ENCODE peak calls at places on chromosomes 7 and 10, in five cellular contexts. A, Z, U, S and Q are unnamed samples.

GRCh38 chr10:55668326-55668922 is 692.6 kb downstream of the ZWINT start:
- DNase-seq in U (peak), S (peak), Z (no peak), A (no peak), Q (no peak)

GRCh38 chr7:148408307-148408706 is 182.3 kb upstream of the C7orf33 start:
- DNase-seq in Z (no peak), U (no peak), A (no peak), S (no peak), Q (no peak)

GRCh38 chr10:26215923-26216576 is 524 bp upstream of the GAD2 start:
- DNase-seq in Z (peak), A (no peak), S (no peak), U (no peak), Q (no peak)

GRCh38 chr7:159007308-159008054 is 137.2 kb downstream of the VIPR2 start:
- DNase-seq in Z (no peak), U (no peak), S (no peak), A (no peak), Q (no peak)

GRCh38 chr7:99918959-99919813 is at the start of gene TRIM4:
- DNase-seq in S (peak), Z (peak), A (peak), U (peak), Q (peak)

GRCh38 chr7:133941496-133941895 is 185.6 kb upstream of the LRGUK start:
- DNase-seq in U (no peak), S (no peak), Z (no peak), A (no peak), Q (no peak)

GRCh38 chr10:91603931-91604331 is 28.9 kb downstream of the PPP1R3C start:
- DNase-seq in Z (no peak), S (peak), A (no peak), U (no peak), Q (peak)

GRCh38 chr7:151676759-151677158 is 157.1 kb upstream of the RHEB start:
- DNase-seq in Z (no peak), S (no peak), U (no peak), A (no peak), Q (no peak)

GRCh38 chr7:2564970-2565546 is 6.3 kb downstream of the IQCE start:
- DNase-seq in Z (no peak), S (no peak), U (no peak), A (peak), Q (no peak)

GRCh38 chr7:84178013-84178412 is 16.6 kb downstream of the SEMA3A start:
- DNase-seq in S (peak), Z (no peak), U (no peak), A (no peak), Q (no peak)

GRCh38 chr10:5629789-5630436 is 36.5 kb downstream of the ASB13 start:
- DNase-seq in Z (peak), S (peak), A (peak), U (peak), Q (peak)

GRCh38 chr10:103584216-103585010 is 90.9 kb downstream of the NEURL1 start:
- DNase-seq in Z (no peak), U (peak), S (no peak), A (no peak), Q (no peak)

GRCh38 chr10:23081891-23082290 is 13.5 kb upstream of the MSRB2 start:
- DNase-seq in Z (no peak), U (peak), S (peak), A (no peak), Q (no peak)

GRCh38 chr10:132709471-132709951 is 76.4 kb downstream of the NKX6-2 start:
- DNase-seq in A (no peak), U (no peak), Z (no peak), S (no peak), Q (no peak)

GRCh38 chr10:68333905-68334431 is 1.2 kb upstream of the PBLD start:
- DNase-seq in S (no peak), Z (no peak), A (no peak), U (no peak), Q (no peak)

GRCh38 chr7:83798489-83798888 is 149.6 kb upstream of the SEMA3E start:
- DNase-seq in U (peak), S (no peak), A (no peak), Z (no peak), Q (no peak)

GRCh38 chr7:138465046-138465445 is 5.0 kb downstream of the TRIM24 start:
- DNase-seq in A (no peak), U (no peak), Z (no peak), S (no peak), Q (no peak)

GRCh38 chr10:124717911-124718734 is 26.1 kb downstream of the FAM53B start:
- DNase-seq in Z (peak), S (no peak), A (no peak), U (no peak), Q (peak)

GRCh38 chr10:86017841-86018734 is 348.5 kb downstream of the GRID1 start:
- DNase-seq in S (no peak), A (no peak), Z (peak), U (peak), Q (no peak)

GRCh38 chr7:152588350-152588749 is 87.6 kb downstream of the XRCC2 start:
- DNase-seq in S (peak), U (no peak), Z (no peak), A (no peak), Q (peak)

GRCh38 chr7:50266893-50267386 is 37.6 kb upstream of the IKZF1 start:
- DNase-seq in S (no peak), Z (peak), U (no peak), A (peak), Q (no peak)

DNA sequence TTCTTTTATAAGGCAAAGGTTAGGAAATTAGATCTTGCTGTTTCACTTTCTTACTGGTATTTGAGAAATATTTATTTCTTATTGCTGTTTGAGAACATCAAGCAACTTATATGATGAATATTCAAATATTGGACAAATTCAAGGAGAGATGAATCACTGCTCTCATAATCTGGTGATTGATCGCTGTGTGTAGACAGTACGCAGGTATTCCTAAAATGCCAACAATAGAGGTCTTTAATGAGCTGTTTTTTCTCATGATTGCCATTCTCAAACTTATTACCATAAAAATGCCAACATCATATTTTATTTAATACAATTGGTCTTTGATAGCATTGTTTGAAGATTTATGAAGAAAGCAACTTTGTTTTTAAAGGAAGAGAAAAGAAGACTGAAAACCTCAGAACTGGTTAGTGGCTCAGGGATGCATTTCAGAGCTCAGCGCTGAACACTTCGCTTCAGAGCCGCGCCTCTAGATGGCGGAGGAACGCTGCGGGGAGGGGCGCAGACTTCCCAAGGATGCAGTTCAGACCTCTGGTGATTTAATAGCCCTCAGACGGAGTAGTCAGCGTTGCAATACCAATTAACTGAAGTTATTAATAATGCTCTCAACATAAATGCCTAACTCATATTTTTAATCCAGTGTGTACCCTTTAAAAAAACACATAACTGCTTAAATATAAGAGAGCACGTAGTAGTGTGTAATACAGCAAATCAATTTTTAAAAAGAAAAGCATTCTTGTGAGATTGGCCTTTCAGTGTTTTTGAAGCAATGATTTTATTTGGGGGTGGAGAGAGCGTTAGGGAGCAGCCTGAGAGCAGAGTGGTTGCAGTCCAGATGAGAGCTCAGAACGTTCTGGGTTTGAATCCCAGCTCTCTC is 38.5 kb upstream of the STEAP4 start:
- DNase-seq in U (no peak), A (peak), S (peak), Z (peak), Q (no peak)
- TF ChIP-seq CTCF in U (no peak), A (peak), S (peak), Z (peak), Q (peak)

GRCh38 chr10:71888623-71889387 is 37.8 kb upstream of the PSAP start:
- DNase-seq in U (peak), Z (peak), S (peak), A (peak), Q (peak)
- H3K9ac ChIP-seq in U (peak), Z (peak), S (peak), A (peak), Q (peak)

GRCh38 chr7:48183370-48183743 is 12.1 kb downstream of the ABCA13 start:
- DNase-seq in U (no peak), S (no peak), A (no peak), Z (no peak), Q (no peak)

GRCh38 chr7:48183965-48184364 is 12.7 kb downstream of the ABCA13 start:
- DNase-seq in U (no peak), A (no peak), Z (no peak), S (no peak), Q (no peak)

GRCh38 chr7:48192996-48193395 is 21.7 kb downstream of the ABCA13 start:
- DNase-seq in Z (no peak), S (no peak), U (no peak), A (no peak), Q (no peak)

GRCh38 chr7:48193421-48193820 is 22.2 kb downstream of the ABCA13 start:
- DNase-seq in A (no peak), Z (no peak), S (no peak), U (no peak), Q (no peak)

DNA sequence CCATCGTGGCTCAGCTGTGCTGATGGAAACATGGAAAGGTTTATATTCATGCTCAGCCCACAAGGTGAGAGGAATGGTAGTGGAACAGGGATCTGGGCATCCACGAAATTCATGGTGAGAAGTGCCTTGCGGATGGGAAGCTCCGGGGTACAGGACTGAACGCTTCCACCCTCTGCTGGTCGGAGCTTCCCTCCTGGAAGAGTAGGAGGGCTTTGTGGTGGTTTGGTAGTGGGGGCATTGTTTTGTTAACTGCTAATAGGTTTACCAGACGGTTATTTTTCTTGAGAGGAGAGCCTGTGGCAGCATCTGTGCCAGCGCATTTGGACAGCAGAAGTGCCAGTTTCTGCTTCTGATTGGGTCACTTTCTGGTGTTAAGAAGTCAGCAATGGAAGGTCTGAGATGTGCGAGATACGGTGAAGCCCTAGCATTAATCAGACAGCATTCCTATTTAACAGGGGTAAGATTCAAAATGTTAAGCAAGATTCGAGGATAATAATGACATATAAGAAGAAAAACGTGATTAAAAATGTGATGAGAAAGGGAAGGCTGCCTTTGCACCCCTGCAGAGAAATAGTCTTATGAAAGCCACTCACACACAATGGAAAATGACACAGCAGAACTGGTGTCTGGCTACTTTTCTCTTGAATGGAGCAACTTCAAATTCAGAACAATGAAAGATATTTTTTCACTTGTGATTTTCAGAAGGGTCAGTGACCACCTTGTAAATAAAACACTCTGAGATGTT is 17.7 kb downstream of the ABCA13 start:
- DNase-seq in Z (no peak), A (no peak), U (no peak), S (no peak), Q (peak)
- TF ChIP-seq CTCF in Z (no peak), A (no peak), U (no peak), S (no peak), Q (no peak)

DNA sequence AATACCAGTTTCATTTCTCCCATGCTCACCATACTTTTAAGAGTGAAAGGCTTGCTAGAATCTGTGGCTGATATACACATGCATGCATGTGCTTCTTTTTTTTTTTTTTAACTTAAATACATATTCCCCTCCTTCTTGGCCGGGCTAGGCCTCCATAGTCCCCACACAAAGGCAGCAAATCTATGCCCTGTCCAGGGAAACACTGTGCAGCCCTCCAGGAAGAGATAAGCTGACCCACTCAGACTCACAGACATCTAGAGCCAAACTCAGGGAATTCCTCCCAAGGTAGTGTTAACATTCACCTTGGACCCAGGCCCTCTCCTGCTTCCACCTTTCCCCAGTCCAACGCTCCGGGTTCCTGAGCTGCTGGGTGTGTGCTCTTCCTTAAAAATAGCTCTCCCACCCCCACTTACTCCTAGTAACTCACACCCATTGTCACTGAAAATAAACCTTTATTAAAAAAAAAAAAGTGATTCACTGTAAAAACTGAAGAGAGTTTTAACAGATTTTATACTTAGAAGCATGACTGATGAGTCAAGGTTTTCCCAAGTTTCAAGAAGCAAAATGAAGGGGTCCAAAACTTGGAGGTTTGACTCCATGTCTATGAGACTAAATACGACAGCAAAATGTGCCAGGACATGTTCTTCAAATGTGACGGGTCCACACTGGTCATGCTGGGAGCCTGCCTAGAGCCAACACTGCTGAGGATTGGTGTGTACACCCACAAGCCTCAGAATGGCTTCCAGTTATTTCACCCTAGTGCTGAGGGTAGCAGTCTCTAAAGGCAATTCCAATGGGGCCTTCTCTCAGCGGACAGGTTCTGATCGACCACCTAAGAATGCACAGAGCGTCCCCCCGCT is 159.5 kb downstream of the GLI3 start:
- DNase-seq in S (no peak), Z (no peak), U (no peak), A (no peak), Q (peak)
- H3K9ac ChIP-seq in S (no peak), Z (no peak), U (no peak), A (no peak), Q (no peak)

DNA sequence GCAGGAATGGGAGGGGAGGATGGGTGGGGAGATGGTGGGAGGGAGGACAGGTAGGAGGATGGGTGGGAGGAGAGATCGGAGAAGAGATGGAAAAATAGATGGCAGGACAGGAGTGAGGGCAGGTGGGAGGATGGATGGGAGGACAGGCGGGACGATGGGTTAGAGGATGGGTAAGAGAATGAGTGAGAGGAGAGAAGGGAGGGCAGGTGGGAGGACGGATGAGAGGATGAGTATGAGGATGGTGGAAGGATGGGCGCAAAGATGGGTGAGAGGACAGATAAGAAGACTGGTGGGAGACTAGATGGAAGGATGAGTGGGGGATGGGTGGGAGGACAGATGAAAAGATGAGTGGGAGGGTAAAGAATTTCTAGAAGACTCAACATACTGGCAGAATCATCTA is 438.6 kb downstream of the PLXNA4 start:
- DNase-seq in U (no peak), A (no peak), S (no peak), Z (no peak), Q (no peak)
- TF ChIP-seq CTCF in U (no peak), A (no peak), S (no peak), Z (no peak), Q (no peak)

GRCh38 chr10:71265618-71266146 is 53.3 kb downstream of the UNC5B start:
- DNase-seq in Z (no peak), S (no peak), A (no peak), U (no peak), Q (no peak)
- H3K9ac ChIP-seq in Z (no peak), S (no peak), A (no peak), U (no peak), Q (no peak)

GRCh38 chr10:76887223-76888010 is 750.2 kb downstream of the KCNMA1 start:
- DNase-seq in A (no peak), S (no peak), Z (no peak), U (no peak), Q (no peak)
- TF ChIP-seq CTCF in A (no peak), S (no peak), Z (no peak), U (no peak), Q (no peak)